ENCODE peak calls at places on chromosomes 12 and 14, in four cellular contexts. One of them, this sample, is unnamed.

GRCh38 chr14:44782775-44783238 is 178.9 kb downstream of the KLHL28 start:
- DNase-seq in AG04450: no peak
- DNase-seq in HFFc6: no peak
- DNase-seq in MM.1S: no peak
- DNase-seq in this sample: no peak

GRCh38 chr14:63642229-63642611 is 549 bp upstream of the WDR89 start:
- DNase-seq in AG04450: peak
- DNase-seq in HFFc6: peak
- DNase-seq in MM.1S: peak
- DNase-seq in this sample: peak

GRCh38 chr14:48914921-48915320 is 671.3 kb downstream of the RPS29 start:
- DNase-seq in AG04450: no peak
- DNase-seq in HFFc6: no peak
- DNase-seq in MM.1S: no peak
- DNase-seq in this sample: no peak

GRCh38 chr12:27802511-27802910 is 22.5 kb upstream of the MANSC4 start:
- DNase-seq in AG04450: no peak
- DNase-seq in HFFc6: no peak
- DNase-seq in MM.1S: no peak
- DNase-seq in this sample: no peak

GRCh38 chr12:46266382-46266791 is 2.5 kb downstream of the SLC38A1 start:
- DNase-seq in AG04450: no peak
- DNase-seq in HFFc6: no peak
- DNase-seq in MM.1S: peak
- DNase-seq in this sample: no peak

GRCh38 chr12:65968359-65968758 is 144.1 kb downstream of the HMGA2 start:
- DNase-seq in AG04450: no peak
- DNase-seq in HFFc6: no peak
- DNase-seq in MM.1S: no peak
- DNase-seq in this sample: no peak

GRCh38 chr12:90939382-90939781 is 15.6 kb downstream of the CCER1 start:
- DNase-seq in AG04450: no peak
- DNase-seq in HFFc6: no peak
- DNase-seq in MM.1S: no peak
- DNase-seq in this sample: no peak

GRCh38 chr12:95151821-95152220 is 65.4 kb downstream of the FGD6 start:
- DNase-seq in AG04450: no peak
- DNase-seq in HFFc6: no peak
- DNase-seq in MM.1S: no peak
- DNase-seq in this sample: no peak

GRCh38 chr12:60162988-60163720 is 567.3 kb downstream of the SLC16A7 start:
- DNase-seq in AG04450: no peak
- DNase-seq in HFFc6: no peak
- DNase-seq in MM.1S: no peak
- DNase-seq in this sample: no peak

GRCh38 chr12:112275211-112275610 is 107.0 kb downstream of the HECTD4 start:
- DNase-seq in AG04450: no peak
- DNase-seq in HFFc6: no peak
- DNase-seq in MM.1S: no peak
- DNase-seq in this sample: no peak

GRCh38 chr14:23433457-23433856 is 2.0 kb downstream of the MYH7 start:
- DNase-seq in AG04450: no peak
- DNase-seq in HFFc6: no peak
- DNase-seq in MM.1S: no peak
- DNase-seq in this sample: no peak

GRCh38 chr12:64825143-64826011 is 930 bp downstream of the TBC1D30 start:
- DNase-seq in AG04450: no peak
- DNase-seq in HFFc6: no peak
- DNase-seq in MM.1S: peak
- DNase-seq in this sample: no peak

GRCh38 chr12:75938189-75938588 is 93.4 kb downstream of the PHLDA1 start:
- DNase-seq in AG04450: no peak
- DNase-seq in HFFc6: no peak
- DNase-seq in MM.1S: no peak
- DNase-seq in this sample: no peak

GRCh38 chr12:89135976-89136634 is 216.2 kb downstream of the DUSP6 start:
- DNase-seq in AG04450: no peak
- DNase-seq in HFFc6: peak
- DNase-seq in MM.1S: no peak
- DNase-seq in this sample: no peak

GRCh38 chr12:122841544-122842321 is 6.5 kb downstream of the HIP1R start:
- DNase-seq in AG04450: no peak
- DNase-seq in HFFc6: peak
- DNase-seq in MM.1S: no peak
- DNase-seq in this sample: no peak

GRCh38 chr12:11228268-11228879 is 41.1 kb downstream of the PRB3 start:
- DNase-seq in AG04450: no peak
- DNase-seq in HFFc6: peak
- DNase-seq in MM.1S: peak
- DNase-seq in this sample: no peak

GRCh38 chr12:42761601-42762350 is 172.2 kb upstream of the PRICKLE1 start:
- DNase-seq in AG04450: no peak
- DNase-seq in HFFc6: peak
- DNase-seq in MM.1S: no peak
- DNase-seq in this sample: no peak

GRCh38 chr14:63632932-63633514 is 8.6 kb downstream of the WDR89 start:
- DNase-seq in AG04450: no peak
- DNase-seq in HFFc6: peak
- DNase-seq in MM.1S: peak
- DNase-seq in this sample: no peak

GRCh38 chr12:54024127-54024526 is 4.1 kb upstream of the HOXC6 start:
- DNase-seq in AG04450: no peak
- DNase-seq in HFFc6: no peak
- DNase-seq in MM.1S: no peak
- DNase-seq in this sample: no peak

GRCh38 chr12:54022960-54023884 is 5.0 kb upstream of the HOXC6 start:
- DNase-seq in AG04450: no peak
- DNase-seq in HFFc6: no peak
- DNase-seq in MM.1S: no peak
- DNase-seq in this sample: no peak

GRCh38 chr12:54025507-54026393 is 2.5 kb upstream of the HOXC6 start:
- DNase-seq in AG04450: no peak
- DNase-seq in HFFc6: no peak
- DNase-seq in MM.1S: no peak
- DNase-seq in this sample: no peak

GRCh38 chr12:54026640-54027441 is 1.4 kb upstream of the HOXC6 start:
- DNase-seq in AG04450: no peak
- DNase-seq in HFFc6: no peak
- DNase-seq in MM.1S: no peak
- DNase-seq in this sample: no peak

DNA sequence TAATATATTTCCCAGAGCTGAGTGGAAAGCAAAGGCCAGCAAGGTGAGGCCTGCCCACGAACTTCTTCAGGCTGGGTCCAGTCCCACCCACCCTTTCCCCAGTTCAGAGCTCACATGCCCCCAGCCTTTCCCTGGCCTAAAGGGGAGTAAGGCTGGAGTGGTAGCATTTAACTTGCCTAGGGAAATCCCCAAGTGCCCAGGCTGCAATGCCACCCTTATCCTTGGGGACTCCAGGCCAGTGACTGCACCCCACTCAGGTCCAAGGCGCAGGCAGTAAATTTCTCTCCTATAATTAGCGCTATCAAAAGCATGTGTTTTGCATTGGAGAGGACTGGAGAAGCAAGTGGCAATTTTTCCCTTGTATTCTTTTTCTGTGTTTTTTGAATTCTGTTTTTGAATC is 3.7 kb upstream of the HOXC6 start:
- DNase-seq in AG04450: no peak
- DNase-seq in HFFc6: no peak
- DNase-seq in MM.1S: no peak
- DNase-seq in this sample: no peak
- TF ChIP-seq CTCF in AG04450: no peak
- TF ChIP-seq CTCF in HFFc6: no peak
- TF ChIP-seq CTCF in MM.1S: no peak
- TF ChIP-seq CTCF in this sample: no peak

GRCh38 chr14:65286443-65286842 is 126.1 kb upstream of the FUT8 start:
- DNase-seq in AG04450: no peak
- DNase-seq in HFFc6: no peak
- DNase-seq in MM.1S: peak
- DNase-seq in this sample: no peak
- TF ChIP-seq CTCF in AG04450: peak
- TF ChIP-seq CTCF in HFFc6: peak
- TF ChIP-seq CTCF in MM.1S: peak
- TF ChIP-seq CTCF in this sample: no peak

GRCh38 chr12:53500776-53501614 is at the start of gene TARBP2:
- DNase-seq in AG04450: peak
- DNase-seq in HFFc6: peak
- DNase-seq in MM.1S: peak
- DNase-seq in this sample: peak
- TF ChIP-seq CTCF in AG04450: no peak
- TF ChIP-seq CTCF in HFFc6: peak
- TF ChIP-seq CTCF in MM.1S: no peak
- TF ChIP-seq CTCF in this sample: no peak

DNA sequence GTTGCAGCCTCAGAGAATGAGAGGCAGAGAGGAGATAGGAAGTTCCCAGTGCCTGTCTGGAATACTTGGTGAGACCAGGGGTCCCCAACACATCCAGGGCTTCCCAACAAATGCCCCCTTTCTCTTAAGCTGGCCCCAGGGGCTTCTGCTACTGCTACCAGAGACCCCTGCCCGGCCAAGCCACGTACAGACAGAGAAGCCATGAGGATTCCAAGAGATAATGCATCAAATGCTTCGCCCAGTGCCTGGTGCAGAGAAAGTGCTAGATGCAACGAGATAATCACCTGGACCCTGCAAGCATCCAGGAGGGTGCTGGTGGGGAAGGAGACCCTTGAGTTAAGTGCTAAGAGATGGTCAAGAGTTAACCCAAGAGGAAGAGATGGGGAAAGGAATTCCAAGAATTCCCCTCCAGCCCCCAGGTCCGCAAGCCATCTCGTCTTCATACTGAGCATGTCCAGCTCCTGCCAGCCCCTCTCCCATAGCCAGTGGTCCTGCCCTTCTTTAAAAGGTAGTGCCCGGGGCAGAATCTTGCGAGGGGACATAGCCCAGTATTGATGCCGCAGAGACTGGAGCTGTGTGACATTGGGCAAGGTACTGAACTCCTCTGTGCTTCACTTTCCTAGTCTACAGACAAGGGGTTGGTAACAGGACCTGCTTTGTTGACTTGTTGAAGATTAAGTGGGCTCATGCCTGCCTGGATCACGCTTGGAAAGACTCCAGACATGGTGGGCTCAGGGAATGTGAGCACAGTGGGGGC is 103.3 kb downstream of the CALM1 start:
- DNase-seq in AG04450: no peak
- DNase-seq in HFFc6: no peak
- DNase-seq in MM.1S: no peak
- DNase-seq in this sample: no peak
- TF ChIP-seq CTCF in AG04450: no peak
- TF ChIP-seq CTCF in HFFc6: no peak
- TF ChIP-seq CTCF in MM.1S: no peak
- TF ChIP-seq CTCF in this sample: no peak

GRCh38 chr12:105226219-105226618 is 9.8 kb downstream of the APPL2 start:
- DNase-seq in AG04450: peak
- DNase-seq in HFFc6: peak
- DNase-seq in MM.1S: peak
- DNase-seq in this sample: no peak
- TF ChIP-seq CTCF in AG04450: no peak
- TF ChIP-seq CTCF in HFFc6: peak
- TF ChIP-seq CTCF in MM.1S: no peak
- TF ChIP-seq CTCF in this sample: peak

GRCh38 chr12:169528-170360 is 44.2 kb downstream of the SLC6A12 start:
- DNase-seq in AG04450: no peak
- DNase-seq in HFFc6: no peak
- DNase-seq in MM.1S: no peak
- DNase-seq in this sample: no peak
- TF ChIP-seq CTCF in AG04450: peak
- TF ChIP-seq CTCF in HFFc6: peak
- TF ChIP-seq CTCF in MM.1S: no peak
- TF ChIP-seq CTCF in this sample: no peak